ENCODE peak calls at places on chromosomes 11 and 22, in seven cellular contexts. C is Peyer's patch, V is D721Med, O is stomach, E is AG04450, W is neural progenitor cell, G is GM13976. P is an unnamed sample.

GRCh38 chr11:13261600-13262061 is 16.0 kb upstream of the BMAL1 start:
- DNase-seq in C (no peak), V (no peak), O (no peak), E (peak; percentile 26), W (no peak), G (no peak), P (peak; percentile 58)

GRCh38 chr11:130535530-130535929 is 87.1 kb downstream of the ADAMTS15 start:
- DNase-seq in C (no peak), V (no peak), O (no peak), E (no peak), W (no peak), G (no peak), P (no peak)

GRCh38 chr11:61610905-61611304 is 30.0 kb upstream of the SYT7 start:
- DNase-seq in C (no peak), V (no peak), O (no peak), E (no peak), W (no peak), G (no peak), P (no peak)

GRCh38 chr11:26106713-26107112 is 225.2 kb upstream of the ANO3 start:
- DNase-seq in C (no peak), V (no peak), O (no peak), E (no peak), W (no peak), G (no peak), P (no peak)

GRCh38 chr11:72642815-72643511 is 31.3 kb downstream of the PDE2A start:
- DNase-seq in C (peak; percentile 79), V (peak; percentile 91), O (peak; percentile 56), E (no peak), W (peak; percentile 83), G (peak; percentile 93), P (no peak)

GRCh38 chr22:46056169-46057041 is 79.4 kb upstream of the WNT7B start:
- DNase-seq in C (peak; percentile 51), V (no peak), O (peak; percentile 55), E (no peak), W (no peak), G (no peak), P (no peak)

GRCh38 chr22:35341090-35341874 is 39.6 kb upstream of the HMOX1 start:
- DNase-seq in C (no peak), V (no peak), O (no peak), E (no peak), W (no peak), G (no peak), P (no peak)

GRCh38 chr11:12901874-12902481 is 107.1 kb upstream of the RASSF10 start:
- DNase-seq in C (no peak), V (no peak), O (no peak), E (no peak), W (no peak), G (no peak), P (no peak)

GRCh38 chr11:122656631-122657101 is 1.1 kb downstream of the UBASH3B start:
- DNase-seq in C (no peak), V (no peak), O (peak; percentile 64), E (no peak), W (peak; percentile 70), G (peak; percentile 61), P (no peak)

GRCh38 chr11:77542296-77542695 is 47.5 kb upstream of the AQP11 start:
- DNase-seq in C (no peak), V (no peak), O (no peak), E (no peak), W (no peak), G (no peak), P (peak; percentile 7)

GRCh38 chr11:57562596-57562995 is 4.9 kb downstream of the UBE2L6 start:
- DNase-seq in C (no peak), V (no peak), O (no peak), E (no peak), W (no peak), G (no peak), P (no peak)

GRCh38 chr22:38455530-38456271 is 702 bp upstream of the KCNJ4 start:
- DNase-seq in C (no peak), V (no peak), O (no peak), E (no peak), W (peak; percentile 82), G (no peak), P (no peak)

GRCh38 chr11:78391424-78391823 is 26.2 kb downstream of the GAB2 start:
- DNase-seq in C (no peak), V (no peak), O (no peak), E (no peak), W (no peak), G (no peak), P (no peak)

GRCh38 chr11:84558085-84558905 is 1068.8 kb downstream of the DLG2 start:
- DNase-seq in C (no peak), V (no peak), O (peak; percentile 28), E (peak; percentile 4), W (peak; percentile 61), G (peak; percentile 27), P (peak; percentile 12)

GRCh38 chr22:38717244-38717643 is 11.5 kb downstream of the GTPBP1 start:
- DNase-seq in C (no peak), V (no peak), O (no peak), E (no peak), W (no peak), G (no peak), P (no peak)

GRCh38 chr11:2562181-2562581 is 117.4 kb downstream of the KCNQ1 start:
- DNase-seq in C (peak; percentile 50), V (no peak), O (peak; percentile 76), E (no peak), W (peak; percentile 63), G (no peak), P (no peak)

GRCh38 chr11:69653406-69653960 is 12.5 kb downstream of the CCND1 start:
- DNase-seq in C (peak; percentile 12), V (no peak), O (no peak), E (no peak), W (no peak), G (no peak), P (no peak)

GRCh38 chr11:615453-616319 is at the start of gene IRF7:
- DNase-seq in C (peak; percentile 99), V (no peak), O (peak; percentile 97), E (peak; percentile 59), W (peak; percentile 94), G (peak; percentile 96), P (peak; percentile 64)

GRCh38 chr11:22558638-22559037 is 67.0 kb downstream of the FANCF start:
- DNase-seq in C (no peak), V (no peak), O (no peak), E (no peak), W (no peak), G (no peak), P (no peak)

GRCh38 chr11:93059074-93059957 is 89.9 kb downstream of the MTNR1B start:
- DNase-seq in C (no peak), V (no peak), O (no peak), E (peak; percentile 65), W (peak; percentile 31), G (no peak), P (peak; percentile 29)

GRCh38 chr11:109133159-109133558 is 288.8 kb upstream of the C11orf87 start:
- DNase-seq in C (no peak), V (no peak), O (no peak), E (no peak), W (no peak), G (no peak), P (no peak)

GRCh38 chr11:64127267-64128072 is 38.4 kb downstream of the MACROD1 start:
- DNase-seq in C (no peak), V (no peak), O (no peak), E (no peak), W (no peak), G (no peak), P (no peak)
- TF ChIP-seq CTCF in C (no peak), V (no peak), O (no peak), E (no peak), W (peak; percentile 6), G (no peak), P (no peak)

GRCh38 chr11:126578021-126578420 is 222.5 kb downstream of the ST3GAL4 start:
- DNase-seq in C (no peak), V (no peak), O (no peak), E (no peak), W (no peak), G (no peak), P (no peak)

GRCh38 chr11:126570489-126570888 is 215.0 kb downstream of the ST3GAL4 start:
- DNase-seq in C (no peak), V (no peak), O (no peak), E (no peak), W (no peak), G (no peak), P (no peak)

GRCh38 chr11:126575849-126576248 is 220.4 kb downstream of the ST3GAL4 start:
- DNase-seq in C (no peak), V (no peak), O (no peak), E (no peak), W (no peak), G (no peak), P (no peak)

GRCh38 chr11:126578426-126578825 is 222.9 kb downstream of the ST3GAL4 start:
- DNase-seq in C (no peak), V (no peak), O (no peak), E (no peak), W (no peak), G (no peak), P (no peak)

DNA sequence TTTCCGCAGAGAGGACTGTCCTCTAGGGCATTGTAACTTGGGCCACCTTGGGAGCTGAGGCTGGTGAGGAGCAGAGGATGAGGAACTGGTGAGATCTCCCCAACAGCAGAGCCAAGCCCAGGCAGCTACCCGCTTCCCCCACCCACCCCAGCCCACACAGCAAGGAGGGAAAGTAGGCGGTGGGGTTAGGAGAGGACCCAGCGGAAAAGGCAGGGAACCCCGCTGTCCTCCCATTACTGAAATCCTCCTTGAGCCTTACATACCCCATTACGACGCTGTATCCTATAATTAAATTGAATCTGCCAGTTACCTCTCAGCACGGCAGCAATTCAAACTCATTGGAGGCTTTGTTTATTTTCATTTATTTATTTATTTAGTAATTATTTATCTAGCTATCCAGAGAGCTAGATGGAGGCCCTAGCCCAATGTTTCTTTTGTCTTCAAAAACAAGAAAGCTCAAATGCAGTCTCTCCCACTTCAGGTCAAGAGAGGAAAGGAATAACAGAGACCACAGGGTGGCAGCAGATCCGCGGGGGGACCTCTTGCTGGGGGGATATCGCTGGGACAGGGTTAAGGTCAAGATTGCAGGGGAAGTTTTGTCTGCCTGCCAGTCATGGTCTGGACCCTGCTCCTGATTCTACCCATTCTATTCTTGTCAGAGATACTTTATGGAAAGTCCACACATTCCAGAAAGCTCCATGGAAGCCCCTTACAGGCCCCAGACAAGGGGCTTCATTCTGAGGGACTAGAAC is 218.0 kb downstream of the ST3GAL4 start:
- DNase-seq in C (no peak), V (no peak), O (no peak), E (no peak), W (no peak), G (no peak), P (no peak)
- TF ChIP-seq CTCF in C (no peak), V (peak; percentile 12), O (no peak), E (peak; percentile 41), W (peak; percentile 56), G (no peak), P (peak; percentile 23)

DNA sequence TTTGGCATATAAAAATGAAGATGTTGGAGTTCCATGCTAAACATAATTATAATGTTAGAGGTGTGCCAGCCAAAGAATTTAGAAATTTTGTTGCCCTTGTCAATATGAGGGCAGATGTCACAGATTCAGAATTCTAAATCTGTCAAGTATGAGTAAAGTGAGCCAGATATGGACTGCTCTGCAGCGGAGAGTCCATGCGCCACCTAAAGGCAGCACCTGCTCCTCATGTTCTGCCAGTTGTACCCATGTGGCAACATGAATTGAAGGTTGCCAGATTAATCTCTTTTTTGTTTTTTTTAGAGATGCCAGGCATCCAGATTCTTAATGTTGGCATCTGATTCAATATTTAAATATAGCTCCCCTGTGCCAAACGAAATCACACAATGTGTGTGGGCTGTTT is 678.6 kb upstream of the ANO5 start:
- DNase-seq in C (no peak), V (no peak), O (no peak), E (no peak), W (peak; percentile 27), G (no peak), P (no peak)
- TF ChIP-seq CTCF in C (no peak), V (peak; percentile 51), O (no peak), E (no peak), W (peak; percentile 64), G (no peak), P (no peak)

GRCh38 chr22:42614312-42615091 is at the start of gene POLDIP3:
- DNase-seq in C (peak; percentile 99), V (peak; percentile 49), O (peak; percentile 99), E (peak; percentile 97), W (peak; percentile 99), G (peak; percentile 98), P (peak; percentile 98)
- TF ChIP-seq CTCF in C (peak; percentile 29), V (no peak), O (peak; percentile 55), E (peak; percentile 31), W (peak; percentile 37), G (peak; percentile 9), P (peak; percentile 26)